ENCODE peak calls at places on chromosome X, in five cellular contexts. L is hepatocyte, D is pancreas, F is GM12878, C is dorsolateral prefrontal cortex. K is an unnamed sample.

GRCh38 chrX:107747596-107748161 is 27.9 kb downstream of the TSC22D3 start:
- DNase-seq in L (peak), D (no peak), F (no peak), C (no peak), K (peak)

GRCh38 chrX:1493877-1494510 is 41.3 kb upstream of the ASMTL start:
- DNase-seq in L (no peak), D (peak), F (no peak), C (no peak), K (no peak)

GRCh38 chrX:20654596-20655106 is 387.9 kb upstream of the RPS6KA3 start:
- DNase-seq in L (no peak), D (no peak), F (no peak), C (no peak), K (no peak)

GRCh38 chrX:138191998-138192397 is 519.5 kb downstream of the FGF13 start:
- DNase-seq in L (peak), D (no peak), F (no peak), C (no peak), K (no peak)

GRCh38 chrX:151806967-151807540 is 72.5 kb downstream of the CNGA2 start:
- DNase-seq in L (no peak), D (no peak), F (no peak), C (no peak), K (peak)

GRCh38 chrX:116881961-116882360 is 419.2 kb upstream of the CT83 start:
- DNase-seq in L (peak), D (no peak), F (no peak), C (no peak), K (no peak)

GRCh38 chrX:107450823-107451509 is 1.5 kb downstream of the FRMPD3 start:
- DNase-seq in L (peak), D (no peak), F (no peak), C (no peak), K (no peak)

GRCh38 chrX:94051926-94052325 is 377.9 kb downstream of the FAM133A start:
- DNase-seq in L (no peak), D (no peak), F (no peak), C (no peak), K (no peak)

GRCh38 chrX:21638311-21638710 is 19.8 kb downstream of the KLHL34 start:
- DNase-seq in L (no peak), D (no peak), F (no peak), C (no peak), K (no peak)

GRCh38 chrX:3548743-3549441 is 164.6 kb downstream of the PRKX start:
- DNase-seq in L (peak), D (no peak), F (no peak), C (no peak), K (peak)

GRCh38 chrX:73818200-73819116 is 255.5 kb downstream of the CHIC1 start:
- DNase-seq in L (no peak), D (no peak), F (no peak), C (no peak), K (no peak)

GRCh38 chrX:98067611-98068010 is 1183.9 kb downstream of the RPA4 start:
- DNase-seq in L (peak), D (no peak), F (no peak), C (no peak), K (no peak)

GRCh38 chrX:138775501-138775900 is 64.0 kb upstream of the FGF13 start:
- DNase-seq in L (peak), D (no peak), F (no peak), C (no peak), K (peak)

GRCh38 chrX:38061335-38061734 is 55.0 kb downstream of the SYTL5 start:
- DNase-seq in L (peak), D (no peak), F (no peak), C (no peak), K (peak)

GRCh38 chrX:111360839-111361238 is 51.2 kb downstream of the DCX start:
- DNase-seq in L (no peak), D (no peak), F (no peak), C (no peak), K (no peak)

GRCh38 chrX:27445438-27445837 is 17.7 kb downstream of the PPP4R3C start:
- DNase-seq in L (peak), D (no peak), F (no peak), C (no peak), K (no peak)

GRCh38 chrX:115147220-115147619 is 42.0 kb upstream of the RBMXL3 start:
- DNase-seq in L (no peak), D (no peak), F (no peak), C (no peak), K (peak)

GRCh38 chrX:34778961-34779360 is 121.9 kb upstream of the TMEM47 start:
- DNase-seq in L (no peak), D (no peak), F (no peak), C (no peak), K (no peak)

GRCh38 chrX:124388562-124388961 is 42.2 kb downstream of the SH2D1A start:
- DNase-seq in L (peak), D (no peak), F (no peak), C (peak), K (peak)

GRCh38 chrX:1190596-1191145 is 21.8 kb downstream of the CRLF2 start:
- DNase-seq in L (no peak), D (peak), F (no peak), C (no peak), K (no peak)

GRCh38 chrX:128928636-128929035 is 594.7 kb downstream of the SMARCA1 start:
- DNase-seq in L (no peak), D (no peak), F (no peak), C (no peak), K (no peak)

GRCh38 chrX:63754141-63754859 is 30.7 kb downstream of the ARHGEF9 start:
- DNase-seq in L (peak), D (no peak), F (no peak), C (no peak), K (peak)

GRCh38 chrX:46551494-46552128 is 6.4 kb upstream of the ZNF674 start:
- DNase-seq in L (peak), D (no peak), F (no peak), C (no peak), K (no peak)

GRCh38 chrX:74525116-74525515 is 89.3 kb downstream of the RLIM start:
- DNase-seq in L (no peak), D (no peak), F (no peak), C (no peak), K (no peak)

GRCh38 chrX:8971116-8971515 is 62.8 kb downstream of the FAM9B start:
- DNase-seq in L (peak), D (no peak), F (no peak), C (no peak), K (peak)

GRCh38 chrX:137654481-137654880 is 88.6 kb downstream of the ZIC3 start:
- DNase-seq in L (no peak), D (no peak), F (no peak), C (no peak), K (no peak)

GRCh38 chrX:10555846-10556245 is 64.5 kb downstream of the MID1 start:
- DNase-seq in L (no peak), D (no peak), F (no peak), C (no peak), K (no peak)

GRCh38 chrX:140916891-140917290 is 85.5 kb upstream of the SPANXB1 start:
- DNase-seq in L (no peak), D (no peak), F (no peak), C (no peak), K (no peak)

GRCh38 chrX:45992402-45993123 is 552.7 kb downstream of the ZNF674 start:
- DNase-seq in L (no peak), D (no peak), F (no peak), C (no peak), K (no peak)

GRCh38 chrX:69615779-69616519 is at the start of gene EDA:
- DNase-seq in L (peak), D (peak), F (no peak), C (peak), K (peak)

GRCh38 chrX:71871367-71871766 is 39.3 kb upstream of the NHSL2 start:
- DNase-seq in L (no peak), D (no peak), F (no peak), C (no peak), K (peak)

GRCh38 chrX:85922821-85923220 is 124.5 kb downstream of the CHM start:
- DNase-seq in L (no peak), D (no peak), F (no peak), C (no peak), K (peak)

GRCh38 chrX:3697220-3697684 is 16.2 kb downstream of the PRKX start:
- DNase-seq in L (no peak), D (no peak), F (no peak), C (no peak), K (no peak)

GRCh38 chrX:12115377-12115776 is 22.9 kb upstream of the FRMPD4 start:
- DNase-seq in L (no peak), D (no peak), F (no peak), C (no peak), K (no peak)

DNA sequence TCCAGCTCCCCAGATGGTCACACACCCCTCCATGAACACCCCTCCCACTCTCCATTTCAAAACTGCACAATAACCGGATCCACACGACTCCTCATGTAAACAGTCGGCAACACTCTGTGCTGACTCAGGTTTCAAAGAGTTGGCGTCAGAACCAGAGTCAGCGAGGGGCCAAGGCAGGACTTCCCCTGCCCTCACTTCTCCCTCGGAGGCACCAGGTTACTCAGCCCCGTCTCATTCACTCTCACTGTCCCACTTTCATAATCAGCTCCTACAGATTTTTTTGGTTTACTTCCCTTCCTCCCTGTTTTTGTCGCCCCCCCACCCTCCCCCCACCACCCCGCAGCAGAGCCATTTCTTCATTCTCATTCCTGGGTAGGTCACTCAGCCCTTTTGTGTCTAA is 2.7 kb upstream of the TIMP1 start:
- DNase-seq in L (peak), D (no peak), F (no peak), C (no peak), K (peak)
- H3K27ac ChIP-seq in L (no peak), D (no peak), F (no peak), C (no peak), K (peak)

DNA sequence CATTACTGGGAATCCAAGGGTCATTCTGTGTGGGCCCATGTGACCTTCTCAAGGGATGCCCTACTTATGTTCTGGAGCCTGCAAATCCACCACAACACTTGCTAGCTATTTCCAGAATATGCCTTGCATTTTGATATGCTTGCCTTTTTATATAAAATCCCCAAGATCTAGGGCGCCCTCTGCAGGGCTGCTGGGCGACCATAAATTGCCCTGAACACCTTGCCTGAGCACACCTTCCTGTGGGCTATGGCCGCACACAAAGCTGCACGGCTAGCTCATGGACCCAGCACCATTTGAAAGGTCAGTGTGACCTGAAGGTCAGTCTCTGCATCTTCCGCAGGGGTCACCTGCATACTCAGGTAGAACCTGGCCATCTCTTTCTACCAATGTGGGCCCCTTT is 311.7 kb downstream of the NLGN4X start:
- DNase-seq in L (no peak), D (no peak), F (no peak), C (no peak), K (no peak)
- TF ChIP-seq CTCF in L (no peak), D (no peak), F (no peak), C (no peak), K (no peak)

GRCh38 chrX:40154229-40154852 is 56.6 kb upstream of the BCOR start:
- DNase-seq in L (peak), D (peak), F (no peak), C (no peak), K (no peak)
- H3K27ac ChIP-seq in L (peak), D (peak), F (no peak), C (peak), K (peak)

DNA sequence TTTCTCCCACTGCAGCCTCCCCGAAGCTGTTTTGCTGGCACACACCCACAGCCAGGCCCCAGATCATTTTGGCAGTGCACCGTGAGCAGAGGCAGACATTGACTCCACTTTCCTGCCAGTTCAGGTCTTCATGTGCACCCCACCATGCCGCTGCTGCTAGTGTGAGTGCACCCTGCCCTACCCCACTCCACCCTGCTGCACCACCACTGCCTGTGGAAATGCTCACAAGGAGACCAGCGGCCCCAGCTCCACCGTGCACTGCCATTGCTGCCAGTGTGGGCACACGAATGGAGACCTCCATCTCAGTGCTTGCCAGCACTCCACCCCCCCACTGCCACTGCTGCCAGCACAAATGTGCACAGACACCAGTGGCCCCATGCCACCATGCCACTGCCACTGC is 277.6 kb upstream of the ZC4H2 start:
- DNase-seq in L (no peak), D (peak), F (no peak), C (no peak), K (no peak)
- TF ChIP-seq CTCF in L (no peak), D (no peak), F (no peak), C (no peak), K (no peak)

DNA sequence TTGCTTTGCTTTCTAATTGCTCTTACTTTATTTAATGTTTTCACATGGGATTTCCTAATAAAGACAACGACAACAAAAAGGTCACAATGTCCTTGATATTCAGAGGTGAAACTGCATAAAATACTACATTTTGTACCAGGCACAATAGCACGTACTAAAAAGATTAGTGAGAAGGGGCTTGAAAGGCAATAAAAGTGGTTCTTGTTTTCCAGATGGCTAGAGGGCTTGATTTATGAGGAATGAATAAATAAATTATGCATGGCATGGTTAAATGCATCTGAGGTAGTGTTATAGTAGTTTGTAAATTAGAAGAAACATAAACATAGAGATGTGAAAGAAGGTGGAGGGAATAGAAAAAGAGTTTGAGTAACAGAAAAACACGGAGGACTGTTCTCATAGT is 123.4 kb downstream of the CLCN5 start:
- DNase-seq in L (no peak), D (no peak), F (no peak), C (no peak), K (no peak)
- H3K27ac ChIP-seq in L (no peak), D (no peak), F (no peak), C (no peak), K (no peak)

DNA sequence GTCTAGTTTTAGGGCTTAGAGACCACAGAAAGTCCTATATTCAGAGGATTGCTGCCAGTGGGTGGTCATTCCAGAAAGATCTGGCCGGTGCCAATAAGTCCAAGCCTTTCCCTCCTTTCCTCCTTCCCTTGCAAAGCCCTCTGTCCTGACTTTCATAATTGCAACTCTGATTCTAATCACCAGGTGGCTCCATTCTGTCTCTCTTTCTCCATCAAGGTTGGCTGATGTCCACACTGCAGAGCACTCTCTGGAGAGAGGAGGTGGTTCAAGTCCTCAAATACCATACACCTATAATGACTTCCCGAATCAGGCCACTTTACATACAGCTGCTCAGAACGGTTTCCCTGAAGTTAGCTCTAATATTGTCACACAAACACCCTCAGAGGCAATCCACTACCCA is 22.4 kb upstream of the ARMCX4 start:
- DNase-seq in L (no peak), D (no peak), F (no peak), C (no peak), K (peak)
- TF ChIP-seq CTCF in L (peak), D (no peak), F (peak), C (peak), K (no peak)

GRCh38 chrX:7926914-7927258 is 327 bp downstream of the PNPLA4 start:
- DNase-seq in L (no peak), D (no peak), F (no peak), C (no peak), K (no peak)
- H3K27ac ChIP-seq in L (peak), D (peak), F (peak), C (peak), K (peak)

DNA sequence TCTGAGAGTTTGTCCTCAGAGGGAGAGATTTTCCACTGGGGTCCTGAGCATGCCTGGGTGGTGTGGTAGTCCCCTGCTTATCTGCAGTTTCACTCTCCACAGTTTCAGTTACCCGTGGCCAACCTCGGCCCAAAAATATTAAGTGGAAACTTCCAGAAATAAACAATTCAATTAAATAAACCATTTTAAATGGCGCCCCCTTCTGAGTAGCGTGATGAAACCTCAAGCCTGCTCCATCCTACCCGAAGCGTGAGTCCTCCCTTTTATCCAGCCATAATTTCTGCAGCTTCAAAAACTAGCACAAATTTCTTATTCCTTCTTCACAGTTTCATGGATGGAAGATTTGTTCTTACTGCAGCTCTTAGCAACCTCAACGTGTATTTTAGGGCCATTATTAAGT is 26.7 kb downstream of the PNMA6E start:
- DNase-seq in L (no peak), D (no peak), F (no peak), C (no peak), K (no peak)
- TF ChIP-seq CTCF in L (no peak), D (no peak), F (no peak), C (no peak), K (no peak)

GRCh38 chrX:67734111-67734753 is 190.4 kb downstream of the AR start:
- DNase-seq in L (no peak), D (no peak), F (no peak), C (no peak), K (no peak)
- H3K27ac ChIP-seq in L (no peak), D (no peak), F (no peak), C (no peak), K (no peak)

GRCh38 chrX:16618422-16618821 is 31.5 kb upstream of the S100G start:
- DNase-seq in L (no peak), D (no peak), F (no peak), C (no peak), K (no peak)
- TF ChIP-seq CTCF in L (no peak), D (no peak), F (no peak), C (no peak), K (no peak)